ENCODE peak calls at places on chromosomes 7 and 10, in eight cellular contexts. Y is Daoy, S is NAMALWA, H is H9, B is OCI-LY7, C is NCI-H2081, V is Right ventricle myocardium superior, F is T-helper 9 cell. U is an unnamed sample.

GRCh38 chr10:31927597-31928530 is 767 bp downstream of the ARHGAP12 start:
- DNase-seq in Y (peak), S (peak), H (peak), B (peak), C (no peak), V (peak), F (peak), U (no peak)

GRCh38 chr10:7488418-7488829 is 77.6 kb upstream of the SFMBT2 start:
- DNase-seq in Y (peak), S (peak), H (no peak), B (peak), C (no peak), V (no peak), F (no peak), U (peak)

GRCh38 chr7:140592957-140593356 is 47.7 kb downstream of the DENND2A start:
- DNase-seq in Y (no peak), S (no peak), H (no peak), B (no peak), C (no peak), V (no peak), F (no peak), U (no peak)

GRCh38 chr7:12770227-12770975 is 83.0 kb downstream of the ARL4A start:
- DNase-seq in Y (no peak), S (no peak), H (no peak), B (no peak), C (no peak), V (peak), F (no peak), U (peak)

GRCh38 chr7:128859232-128860157 is 3.2 kb upstream of the ATP6V1F start:
- DNase-seq in Y (no peak), S (no peak), H (no peak), B (peak), C (no peak), V (peak), F (no peak), U (no peak)

GRCh38 chr10:111093741-111094380 is 17.0 kb downstream of the ADRA2A start:
- DNase-seq in Y (peak), S (no peak), H (no peak), B (no peak), C (no peak), V (no peak), F (no peak), U (no peak)

GRCh38 chr7:68417659-68418058 is 1180.6 kb upstream of the AUTS2 start:
- DNase-seq in Y (no peak), S (peak), H (no peak), B (peak), C (no peak), V (no peak), F (no peak), U (no peak)

GRCh38 chr7:133052357-133052756 is 29.5 kb downstream of the CHCHD3 start:
- DNase-seq in Y (no peak), S (no peak), H (no peak), B (no peak), C (no peak), V (no peak), F (no peak), U (no peak)

GRCh38 chr10:6409982-6410694 is 169.9 kb downstream of the PRKCQ start:
- DNase-seq in Y (peak), S (peak), H (no peak), B (no peak), C (no peak), V (no peak), F (peak), U (no peak)

GRCh38 chr7:68147621-68148238 is 1151.1 kb downstream of the TYW1 start:
- DNase-seq in Y (no peak), S (no peak), H (no peak), B (no peak), C (peak), V (no peak), F (no peak), U (peak)

GRCh38 chr7:129169171-129169643 is 19.2 kb upstream of the SMO start:
- DNase-seq in Y (peak), S (no peak), H (peak), B (no peak), C (no peak), V (peak), F (no peak), U (no peak)

GRCh38 chr10:23439452-23439919 is 611 bp downstream of the OTUD1 start:
- DNase-seq in Y (peak), S (no peak), H (peak), B (peak), C (no peak), V (no peak), F (no peak), U (no peak)

GRCh38 chr10:45433716-45434469 is 59.9 kb downstream of the ALOX5 start:
- DNase-seq in Y (no peak), S (no peak), H (no peak), B (no peak), C (no peak), V (no peak), F (no peak), U (no peak)

GRCh38 chr10:79050896-79051555 is 17.7 kb upstream of the ZMIZ1 start:
- DNase-seq in Y (no peak), S (no peak), H (no peak), B (no peak), C (no peak), V (no peak), F (no peak), U (no peak)

GRCh38 chr7:18866359-18867036 is 250.9 kb downstream of the TWIST1 start:
- DNase-seq in Y (peak), S (no peak), H (no peak), B (no peak), C (no peak), V (peak), F (no peak), U (no peak)

GRCh38 chr10:103276941-103277712 is at the start of gene INA:
- DNase-seq in Y (peak), S (no peak), H (peak), B (no peak), C (peak), V (no peak), F (no peak), U (peak)

GRCh38 chr10:11798862-11799735 is 24.1 kb upstream of the PROSER2 start:
- DNase-seq in Y (peak), S (peak), H (peak), B (peak), C (no peak), V (no peak), F (no peak), U (no peak)

GRCh38 chr10:73910764-73911552 is at the start of gene PLAU:
- DNase-seq in Y (peak), S (no peak), H (peak), B (peak), C (no peak), V (peak), F (peak), U (no peak)

GRCh38 chr7:157097569-157097968 is 41.2 kb upstream of the UBE3C start:
- DNase-seq in Y (no peak), S (no peak), H (no peak), B (no peak), C (peak), V (no peak), F (no peak), U (peak)

GRCh38 chr10:119198438-119198837 is 8.9 kb upstream of the GRK5 start:
- DNase-seq in Y (no peak), S (peak), H (peak), B (peak), C (no peak), V (no peak), F (no peak), U (no peak)

GRCh38 chr7:20735346-20736065 is 51.2 kb downstream of the SP8 start:
- DNase-seq in Y (no peak), S (no peak), H (no peak), B (no peak), C (no peak), V (no peak), F (no peak), U (no peak)

GRCh38 chr7:30909431-30909830 is 2.2 kb upstream of the AQP1 start:
- DNase-seq in Y (no peak), S (no peak), H (no peak), B (no peak), C (no peak), V (no peak), F (no peak), U (no peak)

GRCh38 chr10:122468220-122468922 is 7.0 kb downstream of the HTRA1 start:
- DNase-seq in Y (no peak), S (no peak), H (no peak), B (no peak), C (no peak), V (no peak), F (no peak), U (no peak)

GRCh38 chr10:88926484-88927249 is 25.9 kb downstream of the ACTA2 start:
- DNase-seq in Y (no peak), S (no peak), H (no peak), B (no peak), C (no peak), V (no peak), F (no peak), U (no peak)

GRCh38 chr10:4240641-4241197 is 455.7 kb upstream of the KLF6 start:
- DNase-seq in Y (peak), S (no peak), H (no peak), B (no peak), C (no peak), V (no peak), F (no peak), U (no peak)

GRCh38 chr7:11642841-11643240 is 189.2 kb downstream of the THSD7A start:
- DNase-seq in Y (no peak), S (no peak), H (no peak), B (no peak), C (no peak), V (no peak), F (no peak), U (no peak)

GRCh38 chr10:97042081-97042480 is 143.7 kb downstream of the SLIT1 start:
- DNase-seq in Y (no peak), S (no peak), H (no peak), B (no peak), C (no peak), V (no peak), F (no peak), U (no peak)

GRCh38 chr10:111076682-111077661 is at the start of gene ADRA2A:
- DNase-seq in Y (peak), S (no peak), H (peak), B (no peak), C (no peak), V (peak), F (no peak), U (peak)

GRCh38 chr7:79317728-79318127 is 135.7 kb downstream of the MAGI2 start:
- DNase-seq in Y (peak), S (no peak), H (peak), B (no peak), C (no peak), V (no peak), F (no peak), U (no peak)

GRCh38 chr7:38153515-38153914 is 24.5 kb upstream of the STARD3NL start:
- DNase-seq in Y (no peak), S (no peak), H (no peak), B (no peak), C (no peak), V (no peak), F (no peak), U (no peak)

GRCh38 chr7:124992881-124993562 is 63.4 kb upstream of the POT1 start:
- DNase-seq in Y (peak), S (no peak), H (no peak), B (no peak), C (no peak), V (no peak), F (no peak), U (no peak)

GRCh38 chr7:156609010-156609877 is 31.3 kb upstream of the RNF32 start:
- DNase-seq in Y (no peak), S (no peak), H (no peak), B (no peak), C (no peak), V (no peak), F (no peak), U (no peak)

GRCh38 chr7:30041526-30042269 is 13.5 kb downstream of the PLEKHA8 start:
- DNase-seq in Y (no peak), S (no peak), H (no peak), B (no peak), C (no peak), V (no peak), F (no peak), U (no peak)

GRCh38 chr7:77459311-77459726 is 43.2 kb upstream of the GSAP start:
- DNase-seq in Y (no peak), S (no peak), H (no peak), B (no peak), C (peak), V (no peak), F (no peak), U (no peak)

GRCh38 chr10:125661942-125662515 is 20.9 kb downstream of the TEX36 start:
- DNase-seq in Y (peak), S (no peak), H (no peak), B (no peak), C (no peak), V (no peak), F (no peak), U (peak)

GRCh38 chr7:88771417-88771816 is 11.9 kb downstream of the ZNF804B start:
- DNase-seq in Y (no peak), S (no peak), H (no peak), B (no peak), C (no peak), V (no peak), F (no peak), U (no peak)